ENCODE peak calls at places on chromosomes 6 and 20, in seven cellular contexts. N is cardiac muscle cell, K is body of pancreas, P is Panc1, T is uterus, O is IMR-90, Z is ovary. Q is an unnamed sample.

GRCh38 chr6:169589699-169590257 is 112.1 kb downstream of the WDR27 start:
- DNase-seq in T (no peak), P (peak; percentile 12), Z (no peak), N (no peak), O (no peak), K (no peak), Q (peak; percentile 34)

GRCh38 chr6:26428206-26428605 is 12.1 kb upstream of the BTN3A3 start:
- DNase-seq in Z (no peak), K (no peak), O (no peak), P (no peak), N (no peak), T (no peak), Q (no peak)

GRCh38 chr6:11919771-11920440 is 92.2 kb upstream of the HIVEP1 start:
- DNase-seq in K (no peak), P (no peak), T (no peak), Z (no peak), O (no peak), N (no peak), Q (no peak)

GRCh38 chr6:139289233-139289632 is 2.6 kb downstream of the TXLNB start:
- DNase-seq in K (no peak), O (no peak), Z (no peak), T (no peak), P (no peak), N (no peak), Q (no peak)

GRCh38 chr6:117840541-117840983 is 66.5 kb upstream of the SLC35F1 start:
- DNase-seq in K (no peak), P (no peak), Z (no peak), T (no peak), N (peak; percentile 25), O (peak; percentile 36), Q (peak; percentile 41)

GRCh38 chr6:44234101-44235090 is 11.0 kb downstream of the SLC29A1 start:
- DNase-seq in N (peak; percentile 89), Z (peak; percentile 74), T (peak; percentile 87), P (no peak), K (peak; percentile 75), O (peak; percentile 73), Q (no peak)

GRCh38 chr20:37615507-37616425 is 78.1 kb upstream of the CTNNBL1 start:
- DNase-seq in P (peak; percentile 33), T (no peak), O (no peak), Z (no peak), N (no peak), K (no peak), Q (peak; percentile 39)

GRCh38 chr6:14239097-14239496 is 121.5 kb downstream of the CD83 start:
- DNase-seq in T (no peak), Z (no peak), K (no peak), O (no peak), P (no peak), N (no peak), Q (no peak)

GRCh38 chr6:39681566-39682250 is 43.5 kb downstream of the KIF6 start:
- DNase-seq in N (peak; percentile 5), K (no peak), O (peak; percentile 30), T (no peak), P (no peak), Z (no peak), Q (no peak)

GRCh38 chr6:149234051-149234962 is 83.2 kb upstream of the TAB2 start:
- DNase-seq in P (no peak), O (peak; percentile 52), T (no peak), N (no peak), K (no peak), Z (no peak), Q (peak; percentile 72)

DNA sequence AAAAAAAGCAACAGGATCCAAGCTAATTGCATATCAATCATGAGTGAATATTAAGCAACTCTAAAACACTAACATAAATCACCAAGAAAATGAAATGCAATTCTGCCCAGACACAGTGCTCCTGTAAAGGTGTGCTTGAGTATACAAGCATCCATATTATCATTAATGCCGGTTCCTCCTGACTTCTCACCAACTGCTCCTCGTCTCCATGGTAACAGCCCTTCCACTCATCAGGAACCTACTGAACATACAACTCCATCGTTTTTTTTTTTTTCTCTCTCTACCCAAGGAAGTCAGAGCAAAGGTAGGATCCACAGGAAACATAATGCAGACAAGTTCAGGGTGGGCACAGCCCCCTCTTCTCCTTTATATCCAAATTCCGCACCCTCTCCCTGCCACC is 12.4 kb downstream of the GABBR1 start:
- DNase-seq in K (no peak), Z (no peak), O (no peak), N (no peak), P (no peak), T (no peak), Q (no peak)
- H3K27ac ChIP-seq in K (no peak overlapping the region), Z (no peak overlapping the region), O (no peak overlapping the region), N (no peak overlapping the region), P (no peak overlapping the region), T (no peak overlapping the region), Q (no peak overlapping the region)

GRCh38 chr6:109696355-109696754 is 5.3 kb downstream of the FIG4 start:
- DNase-seq in N (no peak), T (no peak), K (no peak), P (no peak), Z (no peak), O (no peak), Q (no peak)
- H3K4me1 ChIP-seq in N (peaks cover 3% of the 10 kb centered on the region), T (no peaks in the 10 kb centered on the region), K (peaks cover 15% of the 10 kb centered on the region), P (peaks cover 7% of the 10 kb centered on the region), Z (no peaks in the 10 kb centered on the region), O (no peaks in the 10 kb centered on the region), Q (no peaks in the 10 kb centered on the region)

GRCh38 chr20:62227977-62228958 is 8.2 kb upstream of the HRH3 start:
- DNase-seq in Z (no peak), N (no peak), P (no peak), O (no peak), K (peak; percentile 90), T (no peak), Q (no peak)
- TF ChIP-seq CTCF in Z (no peak), N (no peak), P (no peak), O (no peak), K (no peak), T (no peak), Q (no peak)

GRCh38 chr20:24405810-24406209 is 63.6 kb upstream of the SYNDIG1 start:
- DNase-seq in K (no peak), P (no peak), O (no peak), Z (no peak), T (no peak), N (no peak), Q (no peak)
- H3K27ac ChIP-seq in K (no peak overlapping the region), P (no peak overlapping the region), O (no peak overlapping the region), Z (no peak overlapping the region), T (no peak overlapping the region), N (no peak overlapping the region), Q (no peak overlapping the region)

GRCh38 chr6:72948153-72948552 is 277.1 kb downstream of the KHDC1L start:
- DNase-seq in N (no peak), O (no peak), P (no peak), K (no peak), Z (no peak), T (no peak), Q (no peak)

GRCh38 chr6:72947534-72947933 is 277.8 kb downstream of the KHDC1L start:
- DNase-seq in T (no peak), O (no peak), N (no peak), K (no peak), Z (no peak), P (no peak), Q (no peak)

GRCh38 chr6:72943699-72944098 is 281.6 kb downstream of the KHDC1L start:
- DNase-seq in N (no peak), P (no peak), Z (no peak), K (no peak), T (no peak), O (no peak), Q (no peak)

GRCh38 chr6:72944660-72945059 is 280.6 kb downstream of the KHDC1L start:
- DNase-seq in Z (no peak), O (no peak), T (no peak), N (no peak), P (no peak), K (no peak), Q (no peak)

GRCh38 chr6:72946766-72947165 is 278.5 kb downstream of the KHDC1L start:
- DNase-seq in T (no peak), K (no peak), O (peak; percentile 83), Z (no peak), N (peak; percentile 86), P (no peak), Q (no peak)
- H3K4me1 ChIP-seq in T (no peaks in the 10 kb centered on the region), K (peaks cover 6% of the 10 kb centered on the region), O (peaks cover 6% of the 10 kb centered on the region), Z (no peaks in the 10 kb centered on the region), N (no peaks in the 10 kb centered on the region), P (no peaks in the 10 kb centered on the region), Q (peaks cover 3% of the 10 kb centered on the region)

DNA sequence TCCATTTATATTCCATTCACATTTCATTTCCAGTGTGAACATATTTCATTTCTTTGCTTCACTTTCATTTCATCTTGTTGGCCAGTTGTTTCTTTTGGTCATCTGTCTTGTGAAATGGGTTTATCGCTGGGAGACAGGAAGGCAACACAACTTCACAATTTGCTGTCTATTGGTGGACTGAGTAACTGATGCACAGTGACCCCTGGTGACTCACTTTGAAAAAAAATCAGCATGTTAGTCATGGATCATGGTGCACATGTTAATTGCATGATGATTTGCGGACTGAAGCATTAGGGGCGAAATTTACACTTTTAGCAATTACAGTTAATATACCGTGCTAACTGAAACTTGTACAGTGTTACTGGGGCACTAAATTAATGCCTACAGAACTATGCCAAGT is 37.1 kb downstream of the SLC24A3 start:
- DNase-seq in O (peak; percentile 2), N (peak; percentile 33), T (no peak), P (no peak), Z (no peak), K (no peak), Q (no peak)
- TF ChIP-seq CTCF in O (no peak), N (no peak), T (no peak), P (peak; percentile 7), Z (no peak), K (no peak), Q (peak; percentile 22)

DNA sequence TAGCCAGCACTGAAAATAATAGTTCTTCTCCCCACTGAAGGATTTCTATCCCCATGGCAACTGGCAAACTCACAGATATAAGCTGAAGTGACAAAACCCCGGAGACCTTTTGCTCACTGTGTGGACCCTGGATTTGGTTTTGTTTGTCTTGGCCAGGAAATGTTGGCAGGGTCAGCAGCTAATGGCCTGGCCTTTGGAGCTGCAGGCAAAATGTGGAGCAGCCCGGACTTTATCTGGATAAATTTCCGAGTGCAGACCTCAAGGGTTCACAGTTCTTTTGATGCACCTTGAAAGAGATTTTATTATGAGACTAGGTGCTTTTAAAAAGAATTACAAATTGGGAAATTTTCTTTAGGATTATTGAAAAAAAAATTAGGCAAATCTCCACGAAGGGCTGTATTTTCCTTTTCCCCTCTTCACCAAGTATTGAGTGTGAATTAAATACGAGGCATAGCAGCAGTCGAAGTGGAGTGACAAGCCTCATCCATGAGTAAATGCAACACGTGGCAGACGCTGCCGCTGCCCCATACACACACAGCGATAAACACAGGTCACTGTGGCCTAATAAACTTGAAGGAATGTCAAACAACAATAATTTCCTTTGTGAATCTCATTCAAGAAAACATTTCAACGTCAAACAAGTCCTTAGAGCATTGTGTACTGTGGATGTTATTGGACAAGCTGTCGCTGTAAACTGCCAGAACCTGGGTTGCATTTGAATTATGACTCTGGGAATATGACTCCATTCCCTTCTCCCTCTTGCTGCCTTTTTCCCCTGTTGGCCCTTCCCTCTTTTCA is 35.1 kb upstream of the CCN6 start:
- DNase-seq in K (peak; percentile 51), N (peak; percentile 51), P (no peak), Z (no peak), T (peak; percentile 45), O (no peak), Q (no peak)
- H3K27ac ChIP-seq in K (no peak overlapping the region), N (no peak overlapping the region), P (no peak overlapping the region), Z (no peak overlapping the region), T (peak overlapping the region; percentile 74), O (no peak overlapping the region), Q (no peak overlapping the region)